ENCODE peak calls at places on chromosomes 1 and 21, in seven cellular contexts. F is stimulated activated CD4-positive, alpha-beta T cell treated with anti-CD3 and anti-CD28 coated beads, Interleukin-4, amount 100 ng/mL, for 1 hour; W is A172; J is kidney tubule cell; A is progenitor cell of endocrine pancreas; Z is HuH-7.5; L is amniotic stem cell. Y is an unnamed sample.

GRCh38 chr1:178051071-178051470 is 42.8 kb upstream of the RASAL2 start:
- DNase-seq in F (no peak), W (no peak), J (no peak), A (no peak), Z (no peak), L (no peak), Y (no peak)

GRCh38 chr1:22639286-22639685 is 2.9 kb downstream of the C1QA start:
- DNase-seq in F (no peak), W (peak), J (peak), A (no peak), Z (no peak), L (no peak), Y (no peak)

GRCh38 chr1:113536182-113536780 is 146.0 kb downstream of the MAGI3 start:
- DNase-seq in F (no peak), W (peak), J (no peak), A (no peak), Z (no peak), L (no peak), Y (peak)

GRCh38 chr1:25021586-25022215 is 91.6 kb upstream of the RUNX3 start:
- DNase-seq in F (no peak), W (no peak), J (no peak), A (no peak), Z (no peak), L (no peak), Y (no peak)

GRCh38 chr1:94355485-94355980 is 62.7 kb upstream of the ABCD3 start:
- DNase-seq in F (no peak), W (no peak), J (no peak), A (no peak), Z (no peak), L (no peak), Y (no peak)

GRCh38 chr1:53278294-53278693 is 40.0 kb upstream of the MAGOH start:
- DNase-seq in F (peak), W (no peak), J (peak), A (peak), Z (peak), L (no peak), Y (peak)

GRCh38 chr1:45272943-45273342 is 53.8 kb upstream of the HPDL start:
- DNase-seq in F (no peak), W (no peak), J (peak), A (no peak), Z (no peak), L (peak), Y (no peak)

GRCh38 chr21:35565204-35565611 is 495.1 kb downstream of the SETD4 start:
- DNase-seq in F (no peak), W (peak), J (peak), A (no peak), Z (no peak), L (peak), Y (peak)

GRCh38 chr1:31977361-31978131 is 36.1 kb upstream of the KHDRBS1 start:
- DNase-seq in F (no peak), W (no peak), J (no peak), A (no peak), Z (no peak), L (no peak), Y (no peak)

GRCh38 chr1:50348449-50349241 is 74.6 kb downstream of the DMRTA2 start:
- DNase-seq in F (no peak), W (peak), J (peak), A (peak), Z (peak), L (peak), Y (peak)

GRCh38 chr1:36880155-36881070 is 153.9 kb downstream of the GRIK3 start:
- DNase-seq in F (no peak), W (no peak), J (no peak), A (peak), Z (no peak), L (no peak), Y (no peak)

Y was measured in kidney glomerular epithelial cell.